ENCODE peak calls at places on chromosomes 7 and 10, in five cellular contexts. Z, L, A, Q and S are unnamed samples. For H3K4me1 and H3K27me3, the result is how much of the 10 kb centered on the place peaks cover.

GRCh38 chr7:91812388-91812787 is 68.1 kb downstream of the MTERF1 start:
- DNase-seq in Z (peak), L (no peak), A (no peak), Q (no peak), S (no peak)

GRCh38 chr7:51160990-51161615 is 155.5 kb downstream of the COBL start:
- DNase-seq in Z (peak), L (peak), A (peak), Q (peak), S (peak)

GRCh38 chr10:92839191-92840085 is 8.9 kb upstream of the EXOC6 start:
- DNase-seq in Z (no peak), L (peak), A (peak), Q (no peak), S (peak)

GRCh38 chr7:27098493-27099223 is 2.9 kb upstream of the HOXA1 start:
- DNase-seq in Z (peak), L (no peak), A (peak), Q (no peak), S (no peak)

GRCh38 chr10:89352039-89352597 is 24.3 kb downstream of the IFIT3 start:
- DNase-seq in Z (peak), L (no peak), A (peak), Q (peak), S (peak)

GRCh38 chr7:151114151-151115090 is 28.1 kb downstream of the AGAP3 start:
- DNase-seq in Z (no peak), L (no peak), A (no peak), Q (peak), S (peak)

GRCh38 chr10:33265621-33266020 is 68.8 kb downstream of the NRP1 start:
- DNase-seq in Z (no peak), L (no peak), A (no peak), Q (no peak), S (no peak)

GRCh38 chr7:17506090-17506489 is 207.6 kb downstream of the AHR start:
- DNase-seq in Z (no peak), L (no peak), A (no peak), Q (no peak), S (no peak)

GRCh38 chr7:150404785-150405583 is 25.9 kb downstream of the ZNF775 start:
- DNase-seq in Z (peak), L (peak), A (peak), Q (peak), S (peak)

GRCh38 chr10:32039745-32040144 is 16.5 kb downstream of the KIF5B start:
- DNase-seq in Z (no peak), L (no peak), A (no peak), Q (no peak), S (no peak)

GRCh38 chr7:129550673-129551360 is 48.5 kb downstream of the SMKR1 start:
- DNase-seq in Z (no peak), L (no peak), A (no peak), Q (no peak), S (peak)

GRCh38 chr7:1961776-1962276 is 270.9 kb downstream of the MAD1L1 start:
- DNase-seq in Z (peak), L (no peak), A (no peak), Q (no peak), S (no peak)

GRCh38 chr7:151039850-151040548 is 8.3 kb upstream of the ASIC3 start:
- DNase-seq in Z (no peak), L (no peak), A (no peak), Q (no peak), S (no peak)

GRCh38 chr7:108079291-108080057 is 50.7 kb downstream of the LAMB4 start:
- DNase-seq in Z (peak), L (no peak), A (no peak), Q (peak), S (peak)

GRCh38 chr10:513393-513792 is 176.1 kb downstream of the DIP2C start:
- DNase-seq in Z (no peak), L (no peak), A (no peak), Q (no peak), S (no peak)

GRCh38 chr10:63699785-63700184 is 178.6 kb downstream of the REEP3 start:
- DNase-seq in Z (peak), L (no peak), A (peak), Q (no peak), S (peak)

GRCh38 chr10:116836087-116836486 is 13.2 kb upstream of the ENO4 start:
- DNase-seq in Z (no peak), L (no peak), A (no peak), Q (no peak), S (no peak)
- H3K4me1 ChIP-seq in Z (under half), L (under half), A (under half), Q (under half), S (under half)

GRCh38 chr7:13359656-13360055 is 629.8 kb downstream of the ETV1 start:
- DNase-seq in Z (no peak), L (no peak), A (no peak), Q (no peak), S (no peak)
- H3K27me3 ChIP-seq in Z (under half), L (under half), A (under half), Q (under half), S (under half)

DNA sequence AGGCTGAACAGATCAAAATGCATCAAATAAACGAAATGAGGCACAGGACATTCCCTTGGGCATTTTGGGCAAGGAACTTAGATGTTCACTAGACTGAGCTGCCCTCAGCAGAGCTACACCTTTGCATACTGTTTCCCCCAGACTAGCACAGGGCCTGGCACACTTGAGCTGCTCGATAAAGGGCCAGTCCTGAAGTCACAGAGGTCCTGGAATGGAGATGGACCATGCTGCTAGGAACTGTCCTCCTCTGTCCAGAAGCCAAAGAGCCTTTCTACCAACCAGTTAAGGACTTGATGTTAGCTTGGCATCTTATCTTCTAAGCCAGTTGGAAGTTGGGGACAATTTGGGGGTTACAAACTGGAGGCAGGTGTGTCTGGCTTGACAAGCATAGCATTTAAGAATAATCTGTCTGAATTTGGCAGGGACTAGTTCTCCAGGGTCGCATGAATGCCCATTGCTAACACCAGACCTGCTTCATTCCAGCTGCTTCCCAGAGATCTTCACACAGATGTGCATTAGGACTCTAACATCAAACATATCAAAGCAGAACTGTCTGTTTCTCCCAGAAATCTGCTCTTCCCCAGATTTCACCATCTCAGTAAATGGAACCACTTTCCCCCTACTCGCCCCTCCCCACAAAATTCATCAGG is 152.2 kb upstream of the PDE1C start:
- DNase-seq in Z (no peak), L (no peak), A (no peak), Q (no peak), S (no peak)
- H3K4me1 ChIP-seq in Z (under half), L (under half), A (under half), Q (under half), S (under half)

DNA sequence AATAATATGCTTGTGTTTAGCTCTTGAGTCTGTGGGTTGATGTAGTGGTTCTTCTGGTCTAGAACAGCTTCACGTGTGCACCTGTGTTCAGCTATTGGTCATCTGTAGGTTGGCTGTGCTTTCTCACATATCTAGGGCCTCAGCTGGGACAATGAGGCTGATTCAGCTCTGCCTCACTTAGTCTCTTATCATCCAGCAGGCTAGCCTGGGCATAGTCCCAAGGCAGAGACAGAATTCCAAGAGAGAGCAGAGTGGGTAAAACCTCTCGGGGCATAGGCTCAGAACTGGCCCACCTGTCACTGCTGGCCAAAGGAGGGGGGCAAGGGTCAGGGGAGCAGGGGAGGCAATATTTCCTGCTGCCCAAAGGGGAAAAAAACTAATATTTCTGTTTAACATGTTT is 32.0 kb upstream of the MXI1 start:
- DNase-seq in Z (no peak), L (no peak), A (no peak), Q (no peak), S (no peak)
- H3K27me3 ChIP-seq in Z (under half), L (under half), A (under half), Q (under half), S (under half)

GRCh38 chr10:102268333-102268999 is 23.1 kb downstream of the GBF1 start:
- DNase-seq in Z (peak), L (no peak), A (no peak), Q (no peak), S (no peak)
- H3K4me1 ChIP-seq in Z (under half), L (under half), A (under half), Q (under half), S (under half)

DNA sequence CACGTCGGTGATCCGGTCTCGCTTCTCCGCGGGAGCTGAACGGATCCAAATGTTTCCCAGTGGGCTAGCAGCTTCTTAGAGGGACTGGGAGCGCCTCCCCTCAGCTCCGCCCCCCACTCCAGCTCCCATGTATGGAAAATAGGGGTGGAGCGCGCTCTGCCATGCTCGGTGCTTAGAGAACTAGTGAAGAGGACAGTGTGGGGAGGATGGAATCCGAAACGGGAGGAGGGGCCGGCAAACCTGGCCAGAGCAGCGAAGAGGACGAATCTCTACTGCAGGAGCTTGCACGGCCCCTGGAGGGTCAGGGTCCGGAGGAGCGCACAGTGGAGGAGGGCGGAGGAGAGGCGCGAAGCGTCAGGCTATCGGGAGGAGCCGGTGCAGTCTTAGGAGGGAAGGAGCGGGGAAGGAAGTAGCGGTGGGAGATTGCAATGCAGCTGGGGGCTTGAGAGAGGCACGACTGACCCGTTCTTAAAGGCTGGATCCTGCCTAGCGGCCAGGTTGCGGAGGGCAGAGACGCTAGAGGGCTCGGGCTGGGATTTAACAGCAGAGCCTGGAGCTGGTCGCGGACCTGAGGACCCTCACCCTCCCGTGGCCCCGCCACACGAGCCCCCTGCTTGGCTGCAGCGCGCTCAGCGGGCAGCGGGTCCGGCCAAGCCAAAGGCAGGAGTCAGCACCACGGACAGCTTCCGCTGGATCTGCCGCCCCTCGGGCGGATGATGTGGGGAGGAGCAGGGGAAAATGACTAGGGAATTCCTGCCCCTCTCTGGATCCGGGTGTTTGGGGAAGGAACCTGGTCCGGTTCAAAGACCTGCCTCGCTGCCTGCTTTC is at the start of gene PRLHR:
- DNase-seq in Z (peak), L (no peak), A (peak), Q (no peak), S (peak)
- H3K27me3 ChIP-seq in Z (under half), L (under half), A (under half), Q (under half), S (half or more)